ENCODE peak calls at places on chromosomes 11 and 22, in five cellular contexts. V is BJ, B is astrocyte of the cerebellum, U is keratinocyte, C is dorsolateral prefrontal cortex. E is an unnamed sample.

GRCh38 chr22:28795071-28795693 is 5.2 kb downstream of the XBP1 start:
- DNase-seq in V (no peak), B (no peak), U (no peak), C (no peak), E (no peak)

GRCh38 chr22:35230839-35231584 is 26.3 kb upstream of the HMGXB4 start:
- DNase-seq in V (no peak), B (no peak), U (no peak), C (no peak), E (no peak)

GRCh38 chr22:47291565-47292495 is 529.4 kb downstream of the TBC1D22A start:
- DNase-seq in V (no peak), B (no peak), U (no peak), C (peak; percentile 6), E (no peak)

GRCh38 chr22:37643225-37643847 is 3.9 kb downstream of the SH3BP1 start:
- DNase-seq in V (no peak), B (no peak), U (no peak), C (peak; percentile 87), E (no peak)

GRCh38 chr11:78228467-78228866 is 39.7 kb downstream of the USP35 start:
- DNase-seq in V (no peak), B (no peak), U (no peak), C (no peak), E (no peak)

GRCh38 chr11:75743711-75744563 is 24.6 kb upstream of the DGAT2 start:
- DNase-seq in V (no peak), B (no peak), U (peak; percentile 21), C (no peak), E (no peak)

GRCh38 chr22:20957118-20957690 is 9.9 kb upstream of the AIFM3 start:
- DNase-seq in V (no peak), B (no peak), U (no peak), C (no peak), E (no peak)

GRCh38 chr22:19826619-19826950 is 28.1 kb downstream of the GNB1L start:
- DNase-seq in V (no peak), B (no peak), U (no peak), C (no peak), E (no peak)

GRCh38 chr11:45383229-45383628 is 97.1 kb upstream of the SYT13 start:
- DNase-seq in V (no peak), B (peak; percentile 46), U (no peak), C (no peak), E (no peak)

GRCh38 chr22:47094861-47095330 is 332.4 kb downstream of the TBC1D22A start:
- DNase-seq in V (no peak), B (no peak), U (no peak), C (no peak), E (no peak)

GRCh38 chr11:72243567-72244316 is at the start of gene PHOX2A:
- DNase-seq in V (no peak), B (no peak), U (no peak), C (no peak), E (no peak)

GRCh38 chr11:86230921-86231320 is 13.6 kb upstream of the EED start:
- DNase-seq in V (no peak), B (no peak), U (no peak), C (no peak), E (no peak)

GRCh38 chr11:95255523-95256165 is 24.6 kb upstream of the SESN3 start:
- DNase-seq in V (no peak), B (no peak), U (no peak), C (no peak), E (no peak)

GRCh38 chr11:36056160-36056751 is 112.4 kb downstream of the LDLRAD3 start:
- DNase-seq in V (no peak), B (no peak), U (no peak), C (no peak), E (no peak)

GRCh38 chr22:30094804-30095203 is 14.5 kb downstream of the HORMAD2 start:
- DNase-seq in V (no peak), B (no peak), U (no peak), C (no peak), E (no peak)

GRCh38 chr11:130328420-130328819 is 13.7 kb upstream of the ZBTB44 start:
- DNase-seq in V (no peak), B (no peak), U (no peak), C (no peak), E (no peak)

GRCh38 chr11:32435947-32436750 is 810 bp upstream of the WT1 start:
- DNase-seq in V (no peak), B (no peak), U (no peak), C (no peak), E (no peak)

GRCh38 chr22:19180234-19180633 is 1.7 kb upstream of the SLC25A1 start:
- DNase-seq in V (no peak), B (no peak), U (no peak), C (no peak), E (no peak)

GRCh38 chr22:37230673-37231405 is 13.2 kb downstream of the RAC2 start:
- DNase-seq in V (no peak), B (no peak), U (no peak), C (no peak), E (no peak)

GRCh38 chr11:61297341-61297740 is 2.2 kb upstream of the VWCE start:
- DNase-seq in V (no peak), B (no peak), U (no peak), C (no peak), E (no peak)

GRCh38 chr11:61193596-61193995 is 9.7 kb upstream of the PGA3 start:
- DNase-seq in V (no peak), B (no peak), U (no peak), C (no peak), E (no peak)

GRCh38 chr11:95068549-95068948 is 1.8 kb downstream of the SRSF8 start:
- DNase-seq in V (peak; percentile 79), B (peak; percentile 88), U (no peak), C (peak; percentile 75), E (peak; percentile 83)

GRCh38 chr22:32653823-32654222 is 147.7 kb upstream of the TIMP3 start:
- DNase-seq in V (no peak), B (no peak), U (no peak), C (no peak), E (no peak)

GRCh38 chr11:117315285-117316196 is 515 bp downstream of the BACE1 start:
- DNase-seq in V (no peak), B (no peak), U (no peak), C (no peak), E (no peak)

GRCh38 chr11:117314840-117315239 is 1.2 kb downstream of the BACE1 start:
- DNase-seq in V (no peak), B (no peak), U (no peak), C (no peak), E (no peak)

GRCh38 chr11:117318738-117319137 is 2.7 kb upstream of the BACE1 start:
- DNase-seq in V (no peak), B (no peak), U (no peak), C (no peak), E (no peak)

GRCh38 chr11:117313828-117314768 is 2.0 kb downstream of the BACE1 start:
- DNase-seq in V (no peak), B (no peak), U (no peak), C (no peak), E (no peak)

DNA sequence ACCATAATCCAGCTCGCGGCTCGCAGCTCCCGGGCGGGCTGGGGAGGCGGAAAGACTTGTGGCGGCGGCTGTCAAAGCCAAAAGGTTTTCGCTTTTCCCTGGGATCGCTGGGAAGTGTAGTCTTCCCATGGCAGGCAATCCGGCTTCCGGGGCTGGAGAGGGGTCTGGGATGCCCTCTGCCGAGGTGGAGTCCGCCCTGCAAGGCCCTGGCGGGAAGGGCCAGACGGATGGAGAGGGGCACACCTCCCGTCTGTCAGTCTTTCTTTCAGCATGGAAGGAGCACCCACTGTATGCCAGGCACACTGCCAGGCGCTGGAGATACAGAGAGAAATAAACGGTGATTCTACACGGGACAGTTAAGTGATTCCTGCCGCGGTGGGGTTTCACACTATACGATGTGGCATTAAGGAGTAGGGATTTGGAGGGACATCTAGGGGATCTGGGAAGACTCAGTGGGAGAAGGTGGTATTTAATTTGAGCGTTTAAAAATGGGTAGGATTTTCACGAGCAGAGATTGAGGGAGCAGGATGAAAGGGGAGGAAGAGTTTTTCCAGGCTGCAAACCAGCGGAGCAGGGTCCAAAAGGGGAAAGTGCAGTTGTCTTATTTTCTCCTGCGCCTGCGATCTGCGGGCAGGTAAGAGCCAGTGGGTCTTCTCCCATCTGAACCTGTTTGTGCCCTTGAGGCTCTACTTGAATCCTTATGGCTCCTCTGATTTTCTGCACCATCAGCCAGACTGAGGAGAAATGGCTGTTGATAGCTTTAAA is at the start of gene BACE1:
- DNase-seq in V (peak; percentile 52), B (peak; percentile 66), U (peak; percentile 17), C (peak; percentile 86), E (peak; percentile 56)
- TF ChIP-seq CTCF in V (peak; percentile 75), B (peak; percentile 52), U (no peak), C (peak; percentile 70), E (peak; percentile 75)

GRCh38 chr11:92740251-92740650 is 229.2 kb upstream of the MTNR1B start:
- DNase-seq in V (no peak), B (no peak), U (no peak), C (no peak), E (no peak)

GRCh38 chr11:92739020-92739419 is 230.4 kb upstream of the MTNR1B start:
- DNase-seq in V (peak; percentile 19), B (no peak), U (no peak), C (no peak), E (no peak)

GRCh38 chr11:92738281-92738680 is 231.2 kb upstream of the MTNR1B start:
- DNase-seq in V (no peak), B (no peak), U (no peak), C (no peak), E (no peak)

DNA sequence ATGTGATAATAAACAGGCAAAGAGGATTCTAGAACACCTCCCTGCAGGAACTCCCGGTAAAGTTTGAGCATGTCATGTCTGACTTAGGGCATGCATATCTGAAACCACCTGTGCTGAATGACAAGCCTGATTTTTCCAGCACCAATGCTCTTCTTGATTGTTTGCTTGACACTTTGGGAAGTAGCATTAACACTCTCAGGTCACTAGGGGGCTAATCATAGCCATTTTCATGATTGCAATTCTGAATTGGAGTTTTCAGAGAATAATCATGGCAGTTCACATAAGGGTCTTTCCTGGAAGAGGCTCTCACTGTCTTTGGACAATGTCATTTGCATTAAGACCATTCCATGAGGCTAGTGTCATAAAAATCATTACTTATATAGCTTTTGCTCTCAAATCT is 234.4 kb upstream of the MTNR1B start:
- DNase-seq in V (no peak), B (no peak), U (no peak), C (no peak), E (no peak)
- TF ChIP-seq CTCF in V (peak; percentile 27), B (peak; percentile 50), U (peak; percentile 49), C (no peak), E (no peak)

DNA sequence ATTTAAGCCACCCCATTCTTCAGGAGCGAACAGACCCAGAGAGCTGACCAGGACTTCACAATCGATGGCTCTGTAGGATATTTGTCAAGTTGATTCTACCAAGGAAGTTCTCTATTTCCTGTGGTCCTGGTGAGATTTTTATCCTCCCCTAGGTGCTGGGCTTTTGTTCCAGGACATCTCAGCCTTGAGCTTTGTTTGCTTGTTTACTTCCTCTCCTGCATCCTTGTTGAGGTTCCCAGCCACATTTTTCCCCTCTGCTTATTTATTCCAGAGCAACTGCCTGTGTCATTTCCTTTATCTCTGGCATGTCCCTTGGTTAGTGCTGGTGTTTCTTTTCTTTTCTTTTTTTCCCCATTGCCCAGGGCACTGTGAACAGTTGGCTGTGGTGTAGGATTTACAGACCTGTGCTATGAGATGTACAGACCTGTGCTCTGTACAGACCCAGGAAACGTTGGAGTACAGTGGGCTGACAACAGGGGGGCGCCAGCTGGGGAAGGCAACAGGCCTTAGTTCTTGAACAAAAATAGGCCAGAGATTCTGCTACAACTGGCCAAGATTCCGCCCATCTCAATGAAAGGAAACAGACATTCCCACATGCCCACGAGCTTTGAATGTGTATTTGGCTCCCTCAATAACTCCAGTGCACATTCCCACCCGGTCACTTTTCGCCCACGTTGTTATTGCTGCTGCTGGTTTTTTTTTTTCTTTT is 235.9 kb upstream of the DDI1 start:
- DNase-seq in V (no peak), B (no peak), U (no peak), C (no peak), E (no peak)
- TF ChIP-seq CTCF in V (peak; percentile 12), B (no peak), U (no peak), C (no peak), E (no peak)

GRCh38 chr22:27682438-27682837 is 119.1 kb downstream of the MN1 start:
- DNase-seq in V (no peak), B (no peak), U (no peak), C (no peak), E (no peak)
- TF ChIP-seq CTCF in V (no peak), B (peak; percentile 35), U (no peak), C (no peak), E (peak; percentile 14)